ENCODE peak calls at places on chromosomes 2 and 18, in six cellular contexts. F, U, K, B, C and J are unnamed samples.

GRCh38 chr2:57701391-57701791 is 345.2 kb upstream of the VRK2 start:
- DNase-seq in F (no peak), U (peak; percentile 10), K (no peak), B (no peak), C (no peak), J (no peak)

GRCh38 chr2:198327526-198327925 is 523.1 kb downstream of the PLCL1 start:
- DNase-seq in F (no peak), U (no peak), K (no peak), B (no peak), C (no peak), J (no peak)

GRCh38 chr2:73920577-73921545 is 5.8 kb upstream of the DGUOK start:
- DNase-seq in F (no peak), U (peak; percentile 56), K (no peak), B (no peak), C (no peak), J (no peak)

GRCh38 chr2:224160917-224161316 is 121.8 kb upstream of the SERPINE2 start:
- DNase-seq in F (peak; percentile 38), U (no peak), K (no peak), B (no peak), C (no peak), J (no peak)

GRCh38 chr2:96505231-96505889 is at the start of gene NEURL3:
- DNase-seq in F (no peak), U (peak; percentile 72), K (no peak), B (no peak), C (no peak), J (peak; percentile 42)

GRCh38 chr2:220318037-220318436 is 690.6 kb downstream of the SLC4A3 start:
- DNase-seq in F (no peak), U (no peak), K (no peak), B (no peak), C (no peak), J (no peak)

GRCh38 chr2:235501663-235502009 is 7.8 kb downstream of the AGAP1 start:
- DNase-seq in F (no peak), U (no peak), K (no peak), B (no peak), C (no peak), J (no peak)

GRCh38 chr2:15365411-15365810 is 195.7 kb downstream of the NBAS start:
- DNase-seq in F (no peak), U (no peak), K (no peak), B (no peak), C (no peak), J (no peak)

GRCh38 chr2:218781691-218782528 is at the start of gene CYP27A1:
- DNase-seq in F (peak; percentile 46), U (no peak), K (peak; percentile 51), B (no peak), C (no peak), J (no peak)

GRCh38 chr18:60413944-60414547 is 41.5 kb upstream of the MC4R start:
- DNase-seq in F (no peak), U (peak; percentile 11), K (no peak), B (no peak), C (no peak), J (no peak)

GRCh38 chr2:954687-955000 is 4.0 kb downstream of the SNTG2 start:
- DNase-seq in F (no peak), U (no peak), K (no peak), B (no peak), C (no peak), J (no peak)

GRCh38 chr18:48887294-48887904 is 63.4 kb downstream of the SMAD7 start:
- DNase-seq in F (no peak), U (no peak), K (peak; percentile 13), B (no peak), C (no peak), J (no peak)

GRCh38 chr2:124320072-124320471 is 295.0 kb downstream of the CNTNAP5 start:
- DNase-seq in F (no peak), U (no peak), K (no peak), B (no peak), C (no peak), J (no peak)

GRCh38 chr2:64592994-64593655 is 60.6 kb downstream of the SERTAD2 start:
- DNase-seq in F (peak; percentile 70), U (no peak), K (peak; percentile 56), B (no peak), C (no peak), J (no peak)

GRCh38 chr2:109722026-109722425 is 72.1 kb upstream of the RGPD5 start:
- DNase-seq in F (no peak), U (no peak), K (no peak), B (no peak), C (peak; percentile 37), J (peak; percentile 52)

GRCh38 chr2:225399509-225399908 is at the start of gene NYAP2:
- DNase-seq in F (no peak), U (no peak), K (no peak), B (no peak), C (no peak), J (no peak)

GRCh38 chr2:36371963-36372391 is 16.4 kb downstream of the CRIM1 start:
- DNase-seq in F (no peak), U (peak; percentile 75), K (no peak), B (no peak), C (no peak), J (peak; percentile 88)

GRCh38 chr2:149422337-149422990 is 92.1 kb downstream of the LYPD6 start:
- DNase-seq in F (no peak), U (peak; percentile 21), K (no peak), B (no peak), C (no peak), J (peak; percentile 89)

GRCh38 chr2:10514743-10515142 is 66.6 kb upstream of the ODC1 start:
- DNase-seq in F (no peak), U (peak; percentile 82), K (no peak), B (no peak), C (no peak), J (peak; percentile 99)

GRCh38 chr2:178322068-178322467 is 127.8 kb downstream of the OSBPL6 start:
- DNase-seq in F (no peak), U (no peak), K (no peak), B (no peak), C (no peak), J (no peak)

GRCh38 chr2:229974271-229974670 is 52.0 kb downstream of the FBXO36 start:
- DNase-seq in F (no peak), U (peak; percentile 13), K (peak; percentile 28), B (no peak), C (no peak), J (peak; percentile 49)

GRCh38 chr2:64017811-64018714 is 1.2 kb downstream of the VPS54 start:
- DNase-seq in F (no peak), U (peak; percentile 43), K (no peak), B (no peak), C (no peak), J (no peak)

GRCh38 chr2:134153481-134153880 is 100.4 kb upstream of the MGAT5 start:
- DNase-seq in F (no peak), U (no peak), K (no peak), B (no peak), C (no peak), J (no peak)
- H3K27ac ChIP-seq in F (no peak overlapping the region), U (no peak overlapping the region), K (no peak overlapping the region), B (no peak overlapping the region), C (no peak overlapping the region), J (no peak overlapping the region)

GRCh38 chr2:40543381-40543780 is 91.5 kb upstream of the SLC8A1 start:
- DNase-seq in F (no peak), U (no peak), K (no peak), B (no peak), C (no peak), J (peak; percentile 24)

GRCh38 chr2:40544072-40544471 is 92.2 kb upstream of the SLC8A1 start:
- DNase-seq in F (no peak), U (no peak), K (no peak), B (no peak), C (no peak), J (no peak)

GRCh38 chr2:40546792-40547191 is 94.9 kb upstream of the SLC8A1 start:
- DNase-seq in F (no peak), U (no peak), K (no peak), B (no peak), C (no peak), J (peak; percentile 24)

GRCh38 chr2:40550085-40550484 is 98.2 kb upstream of the SLC8A1 start:
- DNase-seq in F (no peak), U (no peak), K (no peak), B (no peak), C (no peak), J (no peak)

DNA sequence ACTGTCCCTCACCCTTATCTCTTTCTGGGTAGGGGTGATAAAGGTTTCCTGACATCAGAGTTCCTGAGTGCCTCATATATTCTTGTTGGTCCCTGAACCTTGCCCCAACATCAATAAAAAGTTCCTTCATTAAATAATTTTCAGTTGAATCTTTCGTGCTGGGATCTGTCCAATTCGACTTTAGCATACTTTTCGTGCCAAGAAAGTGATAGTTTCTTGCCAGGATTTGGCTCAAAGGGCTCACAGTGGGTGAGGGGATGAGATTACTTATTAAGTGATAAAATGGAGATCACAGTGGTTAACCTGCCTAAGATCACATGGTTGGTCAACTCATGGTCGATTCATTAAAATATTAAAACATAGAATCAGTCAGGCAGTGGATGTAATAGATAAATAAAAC is 93.8 kb upstream of the SLC8A1 start:
- DNase-seq in F (no peak), U (no peak), K (no peak), B (no peak), C (no peak), J (no peak)
- H3K27ac ChIP-seq in F (no peak overlapping the region), U (no peak overlapping the region), K (no peak overlapping the region), B (no peak overlapping the region), C (no peak overlapping the region), J (no peak overlapping the region)

GRCh38 chr18:63273170-63273925 is 46.2 kb downstream of the BCL2 start:
- DNase-seq in F (no peak), U (no peak), K (no peak), B (no peak), C (no peak), J (no peak)

GRCh38 chr18:63266888-63267790 is 52.4 kb downstream of the BCL2 start:
- DNase-seq in F (no peak), U (no peak), K (no peak), B (no peak), C (no peak), J (no peak)

GRCh38 chr18:63271881-63272299 is 47.7 kb downstream of the BCL2 start:
- DNase-seq in F (peak; percentile 37), U (no peak), K (peak; percentile 56), B (no peak), C (no peak), J (no peak)

GRCh38 chr18:63267990-63268721 is 51.4 kb downstream of the BCL2 start:
- DNase-seq in F (no peak), U (no peak), K (no peak), B (no peak), C (no peak), J (no peak)

GRCh38 chr18:63272638-63273037 is 46.9 kb downstream of the BCL2 start:
- DNase-seq in F (no peak), U (no peak), K (no peak), B (no peak), C (no peak), J (no peak)
- H3K27ac ChIP-seq in F (no peak overlapping the region), U (no peak overlapping the region), K (no peak overlapping the region), B (no peak overlapping the region), C (no peak overlapping the region), J (no peak overlapping the region)

DNA sequence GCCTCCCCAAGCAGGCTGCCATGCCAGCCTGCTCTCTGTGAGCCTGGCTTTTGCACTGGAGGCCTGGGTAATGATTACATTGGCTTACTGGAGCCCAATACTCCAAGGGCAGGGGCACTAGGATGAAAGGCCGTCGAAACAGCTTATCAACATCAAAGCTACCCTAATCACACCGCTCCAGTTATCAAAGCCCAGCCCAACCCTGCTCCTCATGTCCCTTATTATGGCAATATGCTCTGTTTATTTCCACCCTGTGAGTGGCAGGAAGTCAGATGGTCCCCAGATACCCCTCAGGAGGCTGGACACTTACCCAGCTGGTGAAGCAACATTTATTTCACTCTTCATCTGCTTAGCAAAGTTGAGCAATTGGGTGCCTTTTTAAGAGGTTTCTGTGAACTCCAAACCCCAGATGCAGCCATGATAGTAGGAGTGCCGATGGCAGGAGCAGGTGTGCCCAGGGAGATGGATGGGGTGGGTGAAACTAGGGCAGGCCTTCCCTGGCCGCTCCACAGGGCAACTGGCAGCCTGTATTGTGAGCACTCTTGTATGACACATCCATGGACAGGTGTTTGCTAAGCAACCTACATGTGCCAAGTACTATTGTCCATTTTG is 97.2 kb upstream of the ITGA6 start:
- DNase-seq in F (no peak), U (no peak), K (no peak), B (no peak), C (no peak), J (no peak)
- H3K27ac ChIP-seq in F (peak overlapping the region; percentile 0), U (no peak overlapping the region), K (no peak overlapping the region), B (no peak overlapping the region), C (no peak overlapping the region), J (no peak overlapping the region)